ENCODE peak calls at places on chromosomes 12 and 14, in six cellular contexts. One of them, this sample, is unnamed.

GRCh38 chr12:74365178-74365964 is 172.3 kb upstream of the ATXN7L3B start:
- DNase-seq in iPS DF 6.9: peak
- DNase-seq in progenitor cell of endocrine pancreas: no peak
- DNase-seq in natural killer cell: no peak
- DNase-seq in neural crest cell: peak
- DNase-seq in head of caudate nucleus: peak
- DNase-seq in this sample: no peak

GRCh38 chr14:33728010-33728498 is 222.8 kb downstream of the EGLN3 start:
- DNase-seq in neural crest cell: no peak
- DNase-seq in iPS DF 6.9: no peak
- DNase-seq in natural killer cell: no peak
- DNase-seq in head of caudate nucleus: no peak
- DNase-seq in progenitor cell of endocrine pancreas: no peak
- DNase-seq in this sample: no peak

GRCh38 chr14:83433618-83434017 is 1900.0 kb upstream of the SEL1L start:
- DNase-seq in progenitor cell of endocrine pancreas: no peak
- DNase-seq in neural crest cell: no peak
- DNase-seq in natural killer cell: no peak
- DNase-seq in iPS DF 6.9: no peak
- DNase-seq in head of caudate nucleus: no peak
- DNase-seq in this sample: no peak

GRCh38 chr12:20450591-20450990 is 82.3 kb downstream of the PDE3A start:
- DNase-seq in head of caudate nucleus: no peak
- DNase-seq in natural killer cell: no peak
- DNase-seq in progenitor cell of endocrine pancreas: no peak
- DNase-seq in neural crest cell: no peak
- DNase-seq in iPS DF 6.9: no peak
- DNase-seq in this sample: no peak

GRCh38 chr14:33402604-33403003 is 463.9 kb downstream of the NPAS3 start:
- DNase-seq in progenitor cell of endocrine pancreas: no peak
- DNase-seq in natural killer cell: no peak
- DNase-seq in head of caudate nucleus: no peak
- DNase-seq in iPS DF 6.9: no peak
- DNase-seq in neural crest cell: no peak
- DNase-seq in this sample: no peak

GRCh38 chr14:55130194-55130550 is 1.1 kb downstream of the LGALS3 start:
- DNase-seq in iPS DF 6.9: no peak
- DNase-seq in natural killer cell: no peak
- DNase-seq in neural crest cell: no peak
- DNase-seq in head of caudate nucleus: no peak
- DNase-seq in progenitor cell of endocrine pancreas: no peak
- DNase-seq in this sample: no peak

GRCh38 chr14:91870001-91870400 is 2.7 kb upstream of the TC2N start:
- DNase-seq in progenitor cell of endocrine pancreas: no peak
- DNase-seq in head of caudate nucleus: no peak
- DNase-seq in neural crest cell: no peak
- DNase-seq in natural killer cell: no peak
- DNase-seq in iPS DF 6.9: no peak
- DNase-seq in this sample: no peak

GRCh38 chr12:40253936-40254335 is 29.1 kb downstream of the LRRK2 start:
- DNase-seq in iPS DF 6.9: no peak
- DNase-seq in head of caudate nucleus: no peak
- DNase-seq in progenitor cell of endocrine pancreas: no peak
- DNase-seq in neural crest cell: no peak
- DNase-seq in natural killer cell: no peak
- DNase-seq in this sample: no peak

GRCh38 chr12:92695577-92695976 is 7.2 kb upstream of the PLEKHG7 start:
- DNase-seq in neural crest cell: no peak
- DNase-seq in natural killer cell: no peak
- DNase-seq in progenitor cell of endocrine pancreas: no peak
- DNase-seq in iPS DF 6.9: no peak
- DNase-seq in head of caudate nucleus: no peak
- DNase-seq in this sample: no peak

GRCh38 chr14:68824517-68825347 is 31.9 kb upstream of the ZFP36L1 start:
- DNase-seq in neural crest cell: peak
- DNase-seq in natural killer cell: no peak
- DNase-seq in progenitor cell of endocrine pancreas: peak
- DNase-seq in iPS DF 6.9: peak
- DNase-seq in head of caudate nucleus: peak
- DNase-seq in this sample: no peak

GRCh38 chr14:53545217-53545616 is 392.1 kb upstream of the DDHD1 start:
- DNase-seq in progenitor cell of endocrine pancreas: no peak
- DNase-seq in natural killer cell: no peak
- DNase-seq in neural crest cell: no peak
- DNase-seq in head of caudate nucleus: no peak
- DNase-seq in iPS DF 6.9: no peak
- DNase-seq in this sample: no peak

GRCh38 chr14:56963381-56963780 is 153.1 kb upstream of the OTX2 start:
- DNase-seq in head of caudate nucleus: no peak
- DNase-seq in natural killer cell: no peak
- DNase-seq in iPS DF 6.9: no peak
- DNase-seq in progenitor cell of endocrine pancreas: no peak
- DNase-seq in neural crest cell: no peak
- DNase-seq in this sample: no peak

GRCh38 chr12:106147956-106148355 is 9.2 kb upstream of the NUAK1 start:
- DNase-seq in head of caudate nucleus: peak
- DNase-seq in progenitor cell of endocrine pancreas: no peak
- DNase-seq in neural crest cell: no peak
- DNase-seq in iPS DF 6.9: no peak
- DNase-seq in natural killer cell: no peak
- DNase-seq in this sample: peak

GRCh38 chr12:12443482-12443881 is 86.6 kb downstream of the BORCS5 start:
- DNase-seq in natural killer cell: no peak
- DNase-seq in iPS DF 6.9: no peak
- DNase-seq in progenitor cell of endocrine pancreas: no peak
- DNase-seq in neural crest cell: no peak
- DNase-seq in head of caudate nucleus: no peak
- DNase-seq in this sample: peak

GRCh38 chr12:109277899-109278762 is 31.0 kb downstream of the FOXN4 start:
- DNase-seq in neural crest cell: no peak
- DNase-seq in head of caudate nucleus: no peak
- DNase-seq in natural killer cell: no peak
- DNase-seq in progenitor cell of endocrine pancreas: no peak
- DNase-seq in iPS DF 6.9: no peak
- DNase-seq in this sample: no peak

GRCh38 chr12:80107221-80107620 is 7.9 kb downstream of the OTOGL start:
- DNase-seq in head of caudate nucleus: no peak
- DNase-seq in progenitor cell of endocrine pancreas: no peak
- DNase-seq in iPS DF 6.9: no peak
- DNase-seq in neural crest cell: no peak
- DNase-seq in natural killer cell: no peak
- DNase-seq in this sample: no peak

GRCh38 chr14:82067221-82067620 is 533.6 kb upstream of the SEL1L start:
- DNase-seq in progenitor cell of endocrine pancreas: no peak
- DNase-seq in iPS DF 6.9: no peak
- DNase-seq in neural crest cell: no peak
- DNase-seq in head of caudate nucleus: no peak
- DNase-seq in natural killer cell: no peak
- DNase-seq in this sample: no peak

GRCh38 chr14:30443368-30444007 is 115.5 kb upstream of the G2E3 start:
- DNase-seq in head of caudate nucleus: peak
- DNase-seq in neural crest cell: no peak
- DNase-seq in progenitor cell of endocrine pancreas: no peak
- DNase-seq in iPS DF 6.9: peak
- DNase-seq in natural killer cell: no peak
- DNase-seq in this sample: no peak

GRCh38 chr12:457676-458075 is 2.1 kb upstream of the B4GALNT3 start:
- DNase-seq in neural crest cell: no peak
- DNase-seq in natural killer cell: no peak
- DNase-seq in iPS DF 6.9: no peak
- DNase-seq in progenitor cell of endocrine pancreas: no peak
- DNase-seq in head of caudate nucleus: no peak
- DNase-seq in this sample: no peak

GRCh38 chr12:32533971-32534590 is 134.7 kb downstream of the FGD4 start:
- DNase-seq in head of caudate nucleus: no peak
- DNase-seq in progenitor cell of endocrine pancreas: peak
- DNase-seq in natural killer cell: no peak
- DNase-seq in neural crest cell: no peak
- DNase-seq in iPS DF 6.9: no peak
- DNase-seq in this sample: peak

GRCh38 chr12:103401421-103401820 is 94.3 kb downstream of the C12orf42 start:
- DNase-seq in natural killer cell: no peak
- DNase-seq in iPS DF 6.9: no peak
- DNase-seq in neural crest cell: no peak
- DNase-seq in head of caudate nucleus: no peak
- DNase-seq in progenitor cell of endocrine pancreas: no peak
- DNase-seq in this sample: no peak

GRCh38 chr12:125518074-125518473 is 452.8 kb downstream of the AACS start:
- DNase-seq in neural crest cell: peak
- DNase-seq in iPS DF 6.9: peak
- DNase-seq in head of caudate nucleus: no peak
- DNase-seq in progenitor cell of endocrine pancreas: peak
- DNase-seq in natural killer cell: no peak
- DNase-seq in this sample: no peak

GRCh38 chr14:88630565-88630964 is 67.7 kb downstream of the ZC3H14 start:
- DNase-seq in neural crest cell: no peak
- DNase-seq in natural killer cell: no peak
- DNase-seq in iPS DF 6.9: no peak
- DNase-seq in head of caudate nucleus: no peak
- DNase-seq in progenitor cell of endocrine pancreas: no peak
- DNase-seq in this sample: no peak

GRCh38 chr12:13198921-13199320 is 2.4 kb downstream of the EMP1 start:
- DNase-seq in head of caudate nucleus: no peak
- DNase-seq in iPS DF 6.9: no peak
- DNase-seq in natural killer cell: no peak
- DNase-seq in progenitor cell of endocrine pancreas: no peak
- DNase-seq in neural crest cell: no peak
- DNase-seq in this sample: no peak

GRCh38 chr12:46357438-46358324 is 14.9 kb downstream of the SLC38A2 start:
- DNase-seq in natural killer cell: no peak
- DNase-seq in neural crest cell: no peak
- DNase-seq in progenitor cell of endocrine pancreas: no peak
- DNase-seq in head of caudate nucleus: no peak
- DNase-seq in iPS DF 6.9: no peak
- DNase-seq in this sample: no peak

GRCh38 chr14:80982711-80983110 is 27.3 kb downstream of the TSHR start:
- DNase-seq in neural crest cell: no peak
- DNase-seq in progenitor cell of endocrine pancreas: no peak
- DNase-seq in iPS DF 6.9: no peak
- DNase-seq in head of caudate nucleus: no peak
- DNase-seq in natural killer cell: no peak
- DNase-seq in this sample: no peak

GRCh38 chr14:77485901-77486678 is 12.5 kb downstream of the ISM2 start:
- DNase-seq in iPS DF 6.9: no peak
- DNase-seq in head of caudate nucleus: no peak
- DNase-seq in progenitor cell of endocrine pancreas: no peak
- DNase-seq in neural crest cell: no peak
- DNase-seq in natural killer cell: no peak
- DNase-seq in this sample: no peak

This sample was measured in coronary artery.